ENCODE peak calls at places on chromosomes 12 and 14, in seven cellular contexts. One of them, this sample, is unnamed.

GRCh38 chr14:80607430-80608200 is 333.9 kb downstream of the CEP128 start:
- DNase-seq in CD8-positive, alpha-beta T cell: no peak
- DNase-seq in tibial artery: no peak
- DNase-seq in GM06990: no peak
- DNase-seq in ovary: no peak
- DNase-seq in upper lobe of right lung: no peak
- DNase-seq in pancreas: no peak
- DNase-seq in this sample: no peak

GRCh38 chr14:73260574-73260973 is 23.3 kb downstream of the PAPLN start:
- DNase-seq in CD8-positive, alpha-beta T cell: no peak
- DNase-seq in tibial artery: no peak
- DNase-seq in GM06990: no peak
- DNase-seq in ovary: no peak
- DNase-seq in upper lobe of right lung: no peak
- DNase-seq in pancreas: no peak
- DNase-seq in this sample: no peak

GRCh38 chr12:16473610-16474326 is 126.3 kb downstream of the MGST1 start:
- DNase-seq in CD8-positive, alpha-beta T cell: no peak
- DNase-seq in tibial artery: no peak
- DNase-seq in GM06990: no peak
- DNase-seq in ovary: no peak
- DNase-seq in upper lobe of right lung: no peak
- DNase-seq in pancreas: no peak
- DNase-seq in this sample: no peak

GRCh38 chr12:46364777-46365580 is 7.6 kb downstream of the SLC38A2 start:
- DNase-seq in CD8-positive, alpha-beta T cell: no peak
- DNase-seq in tibial artery: no peak
- DNase-seq in GM06990: no peak
- DNase-seq in ovary: no peak
- DNase-seq in upper lobe of right lung: no peak
- DNase-seq in pancreas: no peak
- DNase-seq in this sample: peak

GRCh38 chr14:67428501-67429031 is 16.6 kb upstream of the PLEK2 start:
- DNase-seq in CD8-positive, alpha-beta T cell: no peak
- DNase-seq in tibial artery: no peak
- DNase-seq in GM06990: no peak
- DNase-seq in ovary: no peak
- DNase-seq in upper lobe of right lung: no peak
- DNase-seq in pancreas: no peak
- DNase-seq in this sample: no peak

GRCh38 chr12:93664573-93665138 is 12.5 kb upstream of the CRADD start:
- DNase-seq in CD8-positive, alpha-beta T cell: no peak
- DNase-seq in tibial artery: no peak
- DNase-seq in GM06990: no peak
- DNase-seq in ovary: no peak
- DNase-seq in upper lobe of right lung: no peak
- DNase-seq in pancreas: no peak
- DNase-seq in this sample: no peak

GRCh38 chr12:108643941-108644742 is 10.4 kb upstream of the SELPLG start:
- DNase-seq in CD8-positive, alpha-beta T cell: no peak
- DNase-seq in tibial artery: peak
- DNase-seq in GM06990: no peak
- DNase-seq in ovary: peak
- DNase-seq in upper lobe of right lung: peak
- DNase-seq in pancreas: no peak
- DNase-seq in this sample: peak

GRCh38 chr12:95230313-95230712 is 12.7 kb downstream of the VEZT start:
- DNase-seq in CD8-positive, alpha-beta T cell: no peak
- DNase-seq in tibial artery: no peak
- DNase-seq in GM06990: no peak
- DNase-seq in ovary: no peak
- DNase-seq in upper lobe of right lung: no peak
- DNase-seq in pancreas: no peak
- DNase-seq in this sample: no peak

GRCh38 chr12:67237231-67237630 is 31.9 kb upstream of the CAND1 start:
- DNase-seq in CD8-positive, alpha-beta T cell: no peak
- DNase-seq in tibial artery: no peak
- DNase-seq in GM06990: no peak
- DNase-seq in ovary: no peak
- DNase-seq in upper lobe of right lung: no peak
- DNase-seq in pancreas: no peak
- DNase-seq in this sample: no peak

GRCh38 chr14:93303659-93304058 is 29.2 kb downstream of the BTBD7 start:
- DNase-seq in CD8-positive, alpha-beta T cell: no peak
- DNase-seq in tibial artery: no peak
- DNase-seq in GM06990: no peak
- DNase-seq in ovary: peak
- DNase-seq in upper lobe of right lung: no peak
- DNase-seq in pancreas: no peak
- DNase-seq in this sample: no peak

GRCh38 chr14:77761205-77761931 is 412 bp upstream of the SNW1 start:
- DNase-seq in CD8-positive, alpha-beta T cell: no peak
- DNase-seq in tibial artery: peak
- DNase-seq in GM06990: no peak
- DNase-seq in ovary: no peak
- DNase-seq in upper lobe of right lung: no peak
- DNase-seq in pancreas: no peak
- DNase-seq in this sample: peak

GRCh38 chr14:36511981-36512584 is 7.9 kb downstream of the NKX2-1 start:
- DNase-seq in CD8-positive, alpha-beta T cell: no peak
- DNase-seq in tibial artery: no peak
- DNase-seq in GM06990: no peak
- DNase-seq in ovary: no peak
- DNase-seq in upper lobe of right lung: no peak
- DNase-seq in pancreas: no peak
- DNase-seq in this sample: no peak

GRCh38 chr12:12992418-12993175 is 7.5 kb downstream of the HEBP1 start:
- DNase-seq in CD8-positive, alpha-beta T cell: no peak
- DNase-seq in tibial artery: peak
- DNase-seq in GM06990: no peak
- DNase-seq in ovary: peak
- DNase-seq in upper lobe of right lung: peak
- DNase-seq in pancreas: no peak
- DNase-seq in this sample: peak

GRCh38 chr14:92532490-92533163 is 19.0 kb downstream of the RIN3 start:
- DNase-seq in CD8-positive, alpha-beta T cell: no peak
- DNase-seq in tibial artery: no peak
- DNase-seq in GM06990: no peak
- DNase-seq in ovary: no peak
- DNase-seq in upper lobe of right lung: peak
- DNase-seq in pancreas: no peak
- DNase-seq in this sample: no peak

GRCh38 chr14:81275305-81275950 is 54.7 kb upstream of the GTF2A1 start:
- DNase-seq in CD8-positive, alpha-beta T cell: no peak
- DNase-seq in tibial artery: no peak
- DNase-seq in GM06990: no peak
- DNase-seq in ovary: no peak
- DNase-seq in upper lobe of right lung: no peak
- DNase-seq in pancreas: no peak
- DNase-seq in this sample: no peak

GRCh38 chr14:100532916-100533630 is 54.1 kb downstream of the BEGAIN start:
- DNase-seq in CD8-positive, alpha-beta T cell: peak
- DNase-seq in tibial artery: peak
- DNase-seq in GM06990: no peak
- DNase-seq in ovary: peak
- DNase-seq in upper lobe of right lung: peak
- DNase-seq in pancreas: peak
- DNase-seq in this sample: peak

GRCh38 chr14:90274808-90275454 is 18.6 kb downstream of the PSMC1 start:
- DNase-seq in CD8-positive, alpha-beta T cell: no peak
- DNase-seq in tibial artery: no peak
- DNase-seq in GM06990: no peak
- DNase-seq in ovary: no peak
- DNase-seq in upper lobe of right lung: no peak
- DNase-seq in pancreas: no peak
- DNase-seq in this sample: no peak

GRCh38 chr14:89033756-89034155 is 209.3 kb downstream of the TTC8 start:
- DNase-seq in CD8-positive, alpha-beta T cell: no peak
- DNase-seq in tibial artery: no peak
- DNase-seq in GM06990: no peak
- DNase-seq in ovary: no peak
- DNase-seq in upper lobe of right lung: no peak
- DNase-seq in pancreas: no peak
- DNase-seq in this sample: no peak

GRCh38 chr12:4214912-4215861 is 58.4 kb upstream of the CCND2 start:
- DNase-seq in CD8-positive, alpha-beta T cell: peak
- DNase-seq in tibial artery: peak
- DNase-seq in GM06990: peak
- DNase-seq in ovary: no peak
- DNase-seq in upper lobe of right lung: peak
- DNase-seq in pancreas: no peak
- DNase-seq in this sample: peak

GRCh38 chr12:127636881-127637280 is 630.1 kb upstream of the TMEM132C start:
- DNase-seq in CD8-positive, alpha-beta T cell: no peak
- DNase-seq in tibial artery: no peak
- DNase-seq in GM06990: no peak
- DNase-seq in ovary: no peak
- DNase-seq in upper lobe of right lung: no peak
- DNase-seq in pancreas: no peak
- DNase-seq in this sample: no peak

GRCh38 chr14:69715725-69716482 is 51.0 kb upstream of the SRSF5 start:
- DNase-seq in CD8-positive, alpha-beta T cell: no peak
- DNase-seq in tibial artery: peak
- DNase-seq in GM06990: no peak
- DNase-seq in ovary: peak
- DNase-seq in upper lobe of right lung: peak
- DNase-seq in pancreas: peak
- DNase-seq in this sample: peak

GRCh38 chr12:112900298-112901145 is 6.2 kb upstream of the OAS1 start:
- DNase-seq in CD8-positive, alpha-beta T cell: peak
- DNase-seq in tibial artery: no peak
- DNase-seq in GM06990: peak
- DNase-seq in ovary: no peak
- DNase-seq in upper lobe of right lung: no peak
- DNase-seq in pancreas: no peak
- DNase-seq in this sample: no peak

GRCh38 chr12:91250273-91250672 is 67.7 kb upstream of the DCN start:
- DNase-seq in CD8-positive, alpha-beta T cell: no peak
- DNase-seq in tibial artery: no peak
- DNase-seq in GM06990: no peak
- DNase-seq in ovary: no peak
- DNase-seq in upper lobe of right lung: no peak
- DNase-seq in pancreas: no peak
- DNase-seq in this sample: no peak

GRCh38 chr14:97219356-97220017 is 422.3 kb downstream of the VRK1 start:
- DNase-seq in CD8-positive, alpha-beta T cell: peak
- DNase-seq in tibial artery: no peak
- DNase-seq in GM06990: no peak
- DNase-seq in ovary: no peak
- DNase-seq in upper lobe of right lung: no peak
- DNase-seq in pancreas: no peak
- DNase-seq in this sample: no peak
- H3K4me3 ChIP-seq in CD8-positive, alpha-beta T cell: peak
- H3K4me3 ChIP-seq in tibial artery: no peak
- H3K4me3 ChIP-seq in GM06990: no peak
- H3K4me3 ChIP-seq in ovary: no peak
- H3K4me3 ChIP-seq in upper lobe of right lung: peak
- H3K4me3 ChIP-seq in pancreas: no peak
- H3K4me3 ChIP-seq in this sample: no peak

DNA sequence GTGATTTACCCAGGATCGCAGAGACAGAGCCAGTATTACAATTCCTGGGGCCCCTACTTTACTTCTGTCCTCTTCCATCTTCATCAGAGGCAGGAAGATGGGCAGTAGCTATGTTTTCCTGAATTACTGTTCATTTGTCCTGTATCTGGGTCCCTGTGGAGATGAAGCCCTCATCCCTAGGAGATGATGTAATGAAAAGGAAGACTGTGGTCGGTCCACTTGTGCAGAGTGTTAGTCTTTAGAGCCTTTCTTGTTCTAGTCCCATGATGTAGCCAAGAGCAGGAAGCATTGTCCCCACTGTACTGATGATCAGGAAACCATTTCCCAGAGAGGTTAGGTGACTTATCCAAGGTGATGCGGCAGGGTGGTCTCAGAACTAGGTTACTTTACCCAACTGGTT is 2.6 kb downstream of the CD9 start:
- DNase-seq in CD8-positive, alpha-beta T cell: no peak
- DNase-seq in tibial artery: no peak
- DNase-seq in GM06990: no peak
- DNase-seq in ovary: no peak
- DNase-seq in upper lobe of right lung: no peak
- DNase-seq in pancreas: no peak
- DNase-seq in this sample: no peak
- H3K4me3 ChIP-seq in CD8-positive, alpha-beta T cell: no peak
- H3K4me3 ChIP-seq in tibial artery: peak
- H3K4me3 ChIP-seq in GM06990: no peak
- H3K4me3 ChIP-seq in ovary: no peak
- H3K4me3 ChIP-seq in upper lobe of right lung: peak
- H3K4me3 ChIP-seq in pancreas: no peak
- H3K4me3 ChIP-seq in this sample: peak

GRCh38 chr14:96589577-96589976 is 87.4 kb downstream of the PAPOLA start:
- DNase-seq in CD8-positive, alpha-beta T cell: no peak
- DNase-seq in tibial artery: no peak
- DNase-seq in GM06990: no peak
- DNase-seq in ovary: no peak
- DNase-seq in upper lobe of right lung: peak
- DNase-seq in pancreas: no peak
- DNase-seq in this sample: no peak

GRCh38 chr14:96594961-96595360 is 92.8 kb downstream of the PAPOLA start:
- DNase-seq in CD8-positive, alpha-beta T cell: no peak
- DNase-seq in tibial artery: no peak
- DNase-seq in GM06990: no peak
- DNase-seq in ovary: no peak
- DNase-seq in upper lobe of right lung: peak
- DNase-seq in pancreas: no peak
- DNase-seq in this sample: no peak

GRCh38 chr14:96588410-96589249 is 86.4 kb downstream of the PAPOLA start:
- DNase-seq in CD8-positive, alpha-beta T cell: no peak
- DNase-seq in tibial artery: no peak
- DNase-seq in GM06990: no peak
- DNase-seq in ovary: no peak
- DNase-seq in upper lobe of right lung: peak
- DNase-seq in pancreas: no peak
- DNase-seq in this sample: no peak

GRCh38 chr14:96590190-96590860 is 88.1 kb downstream of the PAPOLA start:
- DNase-seq in CD8-positive, alpha-beta T cell: no peak
- DNase-seq in tibial artery: no peak
- DNase-seq in GM06990: no peak
- DNase-seq in ovary: no peak
- DNase-seq in upper lobe of right lung: peak
- DNase-seq in pancreas: no peak
- DNase-seq in this sample: no peak

GRCh38 chr14:96592591-96593388 is 90.6 kb downstream of the PAPOLA start:
- DNase-seq in CD8-positive, alpha-beta T cell: peak
- DNase-seq in tibial artery: no peak
- DNase-seq in GM06990: peak
- DNase-seq in ovary: no peak
- DNase-seq in upper lobe of right lung: peak
- DNase-seq in pancreas: peak
- DNase-seq in this sample: no peak
- H3K4me3 ChIP-seq in CD8-positive, alpha-beta T cell: peak
- H3K4me3 ChIP-seq in tibial artery: peak
- H3K4me3 ChIP-seq in GM06990: peak
- H3K4me3 ChIP-seq in ovary: no peak
- H3K4me3 ChIP-seq in upper lobe of right lung: peak
- H3K4me3 ChIP-seq in pancreas: peak
- H3K4me3 ChIP-seq in this sample: no peak

DNA sequence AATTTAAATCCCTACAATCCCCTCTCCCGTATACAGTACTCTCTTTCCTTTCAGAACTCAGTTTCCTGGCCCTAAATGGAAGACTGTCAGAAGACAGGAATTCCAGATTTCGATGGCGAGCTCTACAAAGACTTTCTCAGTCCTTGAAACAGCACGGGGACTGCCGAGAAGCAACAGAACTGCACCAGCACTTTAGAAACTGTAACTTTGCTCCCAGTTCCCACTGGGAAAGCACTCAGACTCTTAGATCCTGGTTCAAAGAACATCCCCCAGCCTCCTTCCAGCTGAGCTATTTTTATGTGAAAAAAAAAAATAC is 1.8 kb downstream of the PXN start:
- DNase-seq in CD8-positive, alpha-beta T cell: no peak
- DNase-seq in tibial artery: no peak
- DNase-seq in GM06990: no peak
- DNase-seq in ovary: no peak
- DNase-seq in upper lobe of right lung: no peak
- DNase-seq in pancreas: no peak
- DNase-seq in this sample: no peak
- H3K4me3 ChIP-seq in CD8-positive, alpha-beta T cell: peak
- H3K4me3 ChIP-seq in tibial artery: peak
- H3K4me3 ChIP-seq in GM06990: no peak
- H3K4me3 ChIP-seq in ovary: peak
- H3K4me3 ChIP-seq in upper lobe of right lung: peak
- H3K4me3 ChIP-seq in pancreas: no peak
- H3K4me3 ChIP-seq in this sample: peak